ENCODE peak calls at places on chromosome 17, in five cellular contexts. One of them, this sample, is unnamed.

GRCh38 chr17:81443269-81443668 is 48.0 kb downstream of the BAHCC1 start:
- ATAC-seq in HCT116: no peak
- ATAC-seq in K562: no peak
- ATAC-seq in HepG2: no peak
- ATAC-seq in GM12878: no peak
- ATAC-seq in this sample: no peak

GRCh38 chr17:73340093-73340596 is 28.3 kb upstream of the CDC42EP4 start:
- ATAC-seq in HCT116: peak
- ATAC-seq in K562: peak
- ATAC-seq in HepG2: peak
- ATAC-seq in GM12878: peak
- ATAC-seq in this sample: peak

GRCh38 chr17:68963958-68964357 is 8.8 kb upstream of the ABCA8 start:
- ATAC-seq in HCT116: no peak
- ATAC-seq in K562: no peak
- ATAC-seq in HepG2: no peak
- ATAC-seq in GM12878: no peak
- ATAC-seq in this sample: peak

GRCh38 chr17:76537578-76538280 is at the start of gene CYGB:
- ATAC-seq in HCT116: no peak
- ATAC-seq in K562: no peak
- ATAC-seq in HepG2: no peak
- ATAC-seq in GM12878: no peak
- ATAC-seq in this sample: peak

GRCh38 chr17:57511475-57512123 is 233.5 kb downstream of the CCDC182 start:
- ATAC-seq in HCT116: no peak
- ATAC-seq in K562: no peak
- ATAC-seq in HepG2: no peak
- ATAC-seq in GM12878: no peak
- ATAC-seq in this sample: no peak

GRCh38 chr17:31918701-31919128 is 17.2 kb upstream of the UTP6 start:
- ATAC-seq in HCT116: no peak
- ATAC-seq in K562: no peak
- ATAC-seq in HepG2: no peak
- ATAC-seq in GM12878: no peak
- ATAC-seq in this sample: no peak

GRCh38 chr17:77420804-77421634 is 280.2 kb downstream of the SEC14L1 start:
- ATAC-seq in HCT116: no peak
- ATAC-seq in K562: peak
- ATAC-seq in HepG2: no peak
- ATAC-seq in GM12878: peak
- ATAC-seq in this sample: no peak

GRCh38 chr17:20010099-20010863 is 1.1 kb downstream of the SPECC1 start:
- ATAC-seq in HCT116: peak
- ATAC-seq in K562: peak
- ATAC-seq in HepG2: peak
- ATAC-seq in GM12878: no peak
- ATAC-seq in this sample: peak

GRCh38 chr17:78675836-78676235 is 98.6 kb upstream of the DNAH17 start:
- ATAC-seq in HCT116: no peak
- ATAC-seq in K562: no peak
- ATAC-seq in HepG2: no peak
- ATAC-seq in GM12878: no peak
- ATAC-seq in this sample: no peak

GRCh38 chr17:82098939-82099765 is 1.1 kb upstream of the FASN start:
- ATAC-seq in HCT116: peak
- ATAC-seq in K562: peak
- ATAC-seq in HepG2: no peak
- ATAC-seq in GM12878: peak
- ATAC-seq in this sample: peak

GRCh38 chr17:30235386-30236296 is at the start of gene SLC6A4:
- ATAC-seq in HCT116: no peak
- ATAC-seq in K562: no peak
- ATAC-seq in HepG2: no peak
- ATAC-seq in GM12878: peak
- ATAC-seq in this sample: no peak

GRCh38 chr17:81456091-81456490 is 56.5 kb downstream of the ACTG1 start:
- ATAC-seq in HCT116: no peak
- ATAC-seq in K562: no peak
- ATAC-seq in HepG2: no peak
- ATAC-seq in GM12878: no peak
- ATAC-seq in this sample: no peak

GRCh38 chr17:47821031-47821423 is 567 bp downstream of the OSBPL7 start:
- ATAC-seq in HCT116: peak
- ATAC-seq in K562: no peak
- ATAC-seq in HepG2: peak
- ATAC-seq in GM12878: peak
- ATAC-seq in this sample: no peak

GRCh38 chr17:41585301-41585700 is 1.4 kb downstream of the KRT14 start:
- ATAC-seq in HCT116: no peak
- ATAC-seq in K562: no peak
- ATAC-seq in HepG2: no peak
- ATAC-seq in GM12878: no peak
- ATAC-seq in this sample: no peak

GRCh38 chr17:13884347-13884746 is 185.0 kb upstream of the COX10 start:
- ATAC-seq in HCT116: no peak
- ATAC-seq in K562: no peak
- ATAC-seq in HepG2: peak
- ATAC-seq in GM12878: no peak
- ATAC-seq in this sample: no peak

GRCh38 chr17:34011599-34011998 is 243.5 kb upstream of the CCL2 start:
- ATAC-seq in HCT116: no peak
- ATAC-seq in K562: no peak
- ATAC-seq in HepG2: no peak
- ATAC-seq in GM12878: no peak
- ATAC-seq in this sample: no peak
- TF ChIP-seq POLR2AphosphoS5 in HCT116: no peak
- TF ChIP-seq POLR2AphosphoS5 in K562: no peak
- TF ChIP-seq POLR2AphosphoS5 in HepG2: no peak
- TF ChIP-seq POLR2AphosphoS5 in GM12878: no peak
- TF ChIP-seq POLR2AphosphoS5 in this sample: no peak

GRCh38 chr17:6045621-6046357 is 24.4 kb upstream of the WSCD1 start:
- ATAC-seq in HCT116: no peak
- ATAC-seq in K562: no peak
- ATAC-seq in HepG2: no peak
- ATAC-seq in GM12878: no peak
- ATAC-seq in this sample: no peak

GRCh38 chr17:6046431-6046830 is 23.7 kb upstream of the WSCD1 start:
- ATAC-seq in HCT116: no peak
- ATAC-seq in K562: no peak
- ATAC-seq in HepG2: no peak
- ATAC-seq in GM12878: no peak
- ATAC-seq in this sample: no peak

GRCh38 chr17:6044261-6044660 is 25.9 kb upstream of the WSCD1 start:
- ATAC-seq in HCT116: no peak
- ATAC-seq in K562: no peak
- ATAC-seq in HepG2: no peak
- ATAC-seq in GM12878: no peak
- ATAC-seq in this sample: no peak

GRCh38 chr17:6047966-6048365 is 22.2 kb upstream of the WSCD1 start:
- ATAC-seq in HCT116: no peak
- ATAC-seq in K562: no peak
- ATAC-seq in HepG2: no peak
- ATAC-seq in GM12878: no peak
- ATAC-seq in this sample: no peak

DNA sequence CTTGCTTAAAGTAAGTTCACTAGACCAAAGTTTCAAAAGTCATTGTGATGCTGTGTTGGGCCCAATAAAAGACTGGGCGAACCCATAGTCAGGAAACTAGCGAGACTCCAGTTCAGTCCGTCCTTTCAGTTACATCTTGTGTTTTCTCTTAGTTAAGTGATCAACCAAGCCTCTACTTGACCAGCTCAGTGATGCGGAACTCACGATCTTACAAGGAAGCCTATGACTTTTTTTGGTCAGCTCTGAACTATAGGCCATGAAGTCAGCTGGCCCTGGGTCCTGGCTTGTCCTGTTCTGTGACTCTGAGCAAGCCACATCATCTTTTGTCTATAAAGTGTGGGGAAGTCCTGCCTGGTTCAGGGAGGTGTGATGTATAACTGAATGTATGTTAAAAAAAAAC is 21.7 kb upstream of the WSCD1 start:
- ATAC-seq in HCT116: no peak
- ATAC-seq in K562: no peak
- ATAC-seq in HepG2: no peak
- ATAC-seq in GM12878: no peak
- ATAC-seq in this sample: no peak
- H3K27ac ChIP-seq in HCT116: no peak
- H3K27ac ChIP-seq in K562: no peak
- H3K27ac ChIP-seq in HepG2: no peak
- H3K27ac ChIP-seq in GM12878: no peak
- H3K27ac ChIP-seq in this sample: no peak

GRCh38 chr17:43170766-43171681 is at the start of gene NBR1:
- ATAC-seq in HCT116: peak
- ATAC-seq in K562: peak
- ATAC-seq in HepG2: peak
- ATAC-seq in GM12878: peak
- ATAC-seq in this sample: peak
- TF ChIP-seq CTCF in HCT116: peak
- TF ChIP-seq CTCF in K562: peak
- TF ChIP-seq CTCF in HepG2: peak
- TF ChIP-seq CTCF in GM12878: no peak
- TF ChIP-seq CTCF in this sample: no peak

GRCh38 chr17:71910002-71910401 is 210.8 kb upstream of the SOX9 start:
- ATAC-seq in HCT116: no peak
- ATAC-seq in K562: no peak
- ATAC-seq in HepG2: no peak
- ATAC-seq in GM12878: no peak
- ATAC-seq in this sample: no peak
- TF ChIP-seq POLR2AphosphoS5 in HCT116: no peak
- TF ChIP-seq POLR2AphosphoS5 in K562: no peak
- TF ChIP-seq POLR2AphosphoS5 in HepG2: no peak
- TF ChIP-seq POLR2AphosphoS5 in GM12878: no peak
- TF ChIP-seq POLR2AphosphoS5 in this sample: no peak